ENCODE peak calls at places on chromosomes 1 and 21, in four cellular contexts. N is HepG2, X is K562, W is H1. U is an unnamed sample.

GRCh38 chr1:157540160-157540748 is 12.1 kb downstream of the FCRL5 start:
- DNase-seq in N (no peak), X (no peak), W (no peak), U (no peak)

GRCh38 chr1:5140136-5140535 is 485.7 kb downstream of the AJAP1 start:
- DNase-seq in N (no peak), X (no peak), W (no peak), U (no peak)

GRCh38 chr1:43770111-43770510 is 62.8 kb downstream of the ST3GAL3 start:
- DNase-seq in N (no peak), X (no peak), W (no peak), U (no peak)

GRCh38 chr1:12478612-12478985 is 139.4 kb downstream of the DHRS3 start:
- DNase-seq in N (no peak), X (no peak), W (no peak), U (no peak)

GRCh38 chr1:155014709-155015508 is 12.3 kb downstream of the ZBTB7B start:
- DNase-seq in N (no peak), X (no peak), W (no peak), U (no peak)

GRCh38 chr1:195105773-195106172 is 1502.5 kb downstream of the KCNT2 start:
- DNase-seq in N (no peak), X (no peak), W (no peak), U (no peak)

GRCh38 chr1:81558291-81559076 is 242.2 kb upstream of the ADGRL2 start:
- DNase-seq in N (peak), X (no peak), W (no peak), U (no peak)

GRCh38 chr1:155389831-155390230 is 69.1 kb downstream of the RUSC1 start:
- DNase-seq in N (no peak), X (no peak), W (no peak), U (no peak)

GRCh38 chr1:169576241-169576933 is 9.9 kb downstream of the F5 start:
- DNase-seq in N (peak), X (no peak), W (no peak), U (no peak)

GRCh38 chr1:17990401-17990800 is 117.2 kb upstream of the IGSF21 start:
- DNase-seq in N (no peak), X (no peak), W (no peak), U (no peak)

GRCh38 chr1:17979815-17980214 is 127.8 kb upstream of the IGSF21 start:
- DNase-seq in N (no peak), X (no peak), W (no peak), U (no peak)

GRCh38 chr1:17982197-17982596 is 125.4 kb upstream of the IGSF21 start:
- DNase-seq in N (no peak), X (no peak), W (no peak), U (no peak)

DNA sequence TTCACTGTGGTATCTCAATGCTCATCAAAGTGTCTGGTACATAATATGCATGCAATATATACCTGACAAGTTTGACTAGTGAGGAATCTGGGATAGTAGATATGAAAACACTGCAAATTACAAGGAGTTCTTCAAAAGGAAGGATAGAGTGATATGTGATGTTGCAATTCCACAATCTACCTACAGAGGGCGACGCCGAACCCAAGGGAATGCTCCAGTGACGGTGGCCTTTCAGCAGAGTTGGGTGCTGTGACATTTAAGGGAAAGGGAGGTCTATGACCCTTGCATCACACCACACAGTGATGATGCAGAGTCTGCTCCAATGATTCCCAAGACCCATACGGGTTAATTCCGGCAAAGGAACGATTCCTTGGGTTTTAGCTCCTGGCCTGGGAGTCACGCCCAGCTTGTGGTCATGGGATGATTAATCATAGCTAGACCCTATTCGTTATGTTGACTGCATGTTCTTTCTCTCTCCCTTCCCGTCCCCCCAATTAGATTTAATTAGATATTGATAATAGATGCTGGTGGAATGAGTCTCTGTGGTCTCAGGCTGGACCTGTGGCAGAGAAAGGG is 123.0 kb upstream of the IGSF21 start:
- DNase-seq in N (peak), X (peak), W (peak), U (no peak)
- TF ChIP-seq KDM1A in N (no peak), X (no peak), W (no peak), U (no peak)

GRCh38 chr21:45266518-45267389 is 20.9 kb downstream of the POFUT2 start:
- DNase-seq in N (no peak), X (no peak), W (no peak), U (no peak)
- TF ChIP-seq KDM1A in N (no peak), X (no peak), W (no peak), U (no peak)

GRCh38 chr1:162310337-162310736 is 66.3 kb downstream of the SPATA46 start:
- DNase-seq in N (no peak), X (peak), W (no peak), U (no peak)
- TF ChIP-seq KDM1A in N (no peak), X (no peak), W (no peak), U (no peak)

DNA sequence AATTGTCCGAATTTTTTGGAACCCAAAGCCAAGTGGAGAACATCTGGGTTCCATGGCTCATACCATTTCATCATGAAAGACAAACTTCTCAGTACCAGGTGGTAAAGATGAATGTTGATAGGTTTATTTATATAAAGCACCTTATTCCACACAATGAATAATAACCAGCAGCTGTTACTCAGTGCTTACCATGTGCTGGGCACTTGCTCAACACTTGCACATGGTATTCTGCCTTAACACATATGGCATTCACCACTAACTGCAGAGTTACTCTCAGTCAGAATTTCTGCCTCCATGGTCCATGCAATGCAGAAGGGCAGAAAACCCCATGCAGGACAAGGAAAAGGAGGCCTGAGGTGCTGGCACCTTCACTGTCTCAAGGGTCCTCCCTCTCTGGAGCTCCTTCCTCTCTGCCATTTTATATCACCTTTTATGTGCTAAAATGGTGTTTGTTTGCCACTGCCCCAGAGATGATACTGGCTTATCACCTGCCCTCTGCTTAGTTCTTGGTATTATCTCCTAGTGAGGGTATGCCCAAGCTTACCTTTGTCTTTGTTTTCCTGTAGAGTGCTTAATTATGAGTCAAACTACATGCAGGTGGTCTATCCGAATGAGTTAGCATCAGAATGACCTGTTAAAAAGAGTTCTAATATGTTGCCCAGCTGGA is 76.7 kb upstream of the ZNF326 start:
- DNase-seq in N (no peak), X (no peak), W (no peak), U (no peak)
- TF ChIP-seq KDM1A in N (no peak), X (no peak), W (no peak), U (no peak)

U was measured in GM12878.